ENCODE peak calls at places on chromosomes 1 and 21, in seven cellular contexts. Y is heart left ventricle, V is left lung, G is HAP-1, L is right atrium auricular region, C is hepatocyte, H is adrenal gland. K is an unnamed sample. For H3K36me3, the result is how much of the 10 kb centered on the place peaks cover.

GRCh38 chr1:159996653-159997052 is 35.1 kb downstream of the PIGM start:
- DNase-seq in G (no peak), Y (no peak), H (no peak), L (no peak), C (no peak), V (no peak), K (no peak)

GRCh38 chr1:109094377-109094803 is 3.8 kb downstream of the TMEM167B start:
- DNase-seq in L (no peak), C (no peak), H (no peak), V (no peak), Y (peak), G (no peak), K (no peak)

GRCh38 chr1:226332947-226333346 is 24.0 kb upstream of the LIN9 start:
- DNase-seq in H (no peak), G (no peak), Y (no peak), L (no peak), C (no peak), V (no peak), K (no peak)

GRCh38 chr1:84433253-84434080 is 35.2 kb downstream of the DNASE2B start:
- DNase-seq in H (peak), G (peak), Y (no peak), V (no peak), L (no peak), C (peak), K (peak)

GRCh38 chr1:1281533-1282321 is 1.5 kb downstream of the SCNN1D start:
- DNase-seq in Y (peak), H (peak), G (no peak), C (no peak), V (peak), L (no peak), K (no peak)

GRCh38 chr1:65993047-65993363 is 200.3 kb downstream of the PDE4B start:
- DNase-seq in C (no peak), G (no peak), Y (no peak), H (no peak), V (no peak), L (no peak), K (peak)

GRCh38 chr1:230090194-230090711 is 23.2 kb downstream of the GALNT2 start:
- DNase-seq in C (peak), L (no peak), H (no peak), G (no peak), V (no peak), Y (no peak), K (no peak)

GRCh38 chr1:30706528-30706927 is 16.9 kb downstream of the MATN1 start:
- DNase-seq in Y (peak), H (peak), G (no peak), L (peak), C (peak), V (peak), K (peak)

GRCh38 chr1:3954391-3955160 is 54.5 kb upstream of the C1orf174 start:
- DNase-seq in L (no peak), V (no peak), G (no peak), Y (no peak), H (no peak), C (no peak), K (no peak)

GRCh38 chr1:183480971-183481431 is 8.7 kb downstream of the SMG7 start:
- DNase-seq in H (no peak), V (no peak), Y (no peak), C (no peak), G (no peak), L (no peak), K (no peak)

GRCh38 chr21:36412916-36413315 is 27.7 kb downstream of the CHAF1B start:
- DNase-seq in C (no peak), L (no peak), G (no peak), H (no peak), Y (no peak), V (no peak), K (no peak)

GRCh38 chr1:82838066-82838465 is 1037.3 kb downstream of the ADGRL2 start:
- DNase-seq in V (no peak), G (no peak), C (no peak), L (no peak), Y (no peak), H (no peak), K (no peak)

GRCh38 chr1:21139601-21140000 is 37.1 kb downstream of the EIF4G3 start:
- DNase-seq in C (peak), G (no peak), V (no peak), L (no peak), H (peak), Y (peak), K (peak)

GRCh38 chr1:89622895-89623294 is 10.0 kb upstream of the LRRC8C start:
- DNase-seq in L (no peak), V (no peak), G (no peak), Y (no peak), C (no peak), H (no peak), K (no peak)

GRCh38 chr1:210587547-210587946 is 258.8 kb downstream of the HHAT start:
- DNase-seq in L (no peak), V (no peak), G (no peak), Y (no peak), C (no peak), H (no peak), K (no peak)

GRCh38 chr1:220733090-220733569 is 15.0 kb upstream of the MTARC2 start:
- DNase-seq in C (peak), H (peak), Y (peak), G (peak), L (peak), V (peak), K (peak)

GRCh38 chr1:57329001-57329400 is 94.9 kb downstream of the DAB1 start:
- DNase-seq in V (no peak), L (no peak), C (no peak), H (no peak), Y (no peak), G (no peak), K (no peak)

GRCh38 chr1:28108006-28108405 is 19.6 kb upstream of the EYA3 start:
- DNase-seq in L (no peak), G (no peak), H (no peak), Y (no peak), C (no peak), V (no peak), K (no peak)

GRCh38 chr1:154791292-154792278 is 78.5 kb downstream of the KCNN3 start:
- DNase-seq in L (no peak), H (no peak), C (peak), G (no peak), Y (no peak), V (no peak), K (no peak)

GRCh38 chr1:214678386-214678785 is 75.4 kb downstream of the CENPF start:
- DNase-seq in H (no peak), V (no peak), C (peak), G (no peak), Y (no peak), L (no peak), K (no peak)

GRCh38 chr1:119956306-119956705 is 60.0 kb upstream of the ADAM30 start:
- DNase-seq in L (no peak), G (no peak), H (no peak), C (no peak), Y (no peak), V (no peak), K (no peak)

DNA sequence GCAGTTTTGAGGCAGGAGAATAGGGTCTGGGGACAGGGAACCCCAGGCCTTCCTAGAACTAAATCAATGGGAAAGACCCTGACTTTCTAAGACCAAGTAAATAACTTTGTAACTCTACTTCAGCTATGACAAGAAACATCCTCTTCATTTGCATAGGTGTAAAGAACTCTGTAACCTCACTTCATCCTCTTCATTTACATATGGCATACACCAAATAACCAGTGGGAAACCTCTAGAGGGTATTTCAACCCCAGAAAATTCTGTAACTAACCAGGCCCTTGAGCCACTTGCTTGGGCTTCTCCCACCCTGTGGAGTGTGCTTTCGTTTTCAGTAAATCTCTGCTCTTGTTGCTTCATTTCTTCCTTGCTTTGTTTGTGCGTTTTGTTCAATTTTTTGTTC is 495.6 kb downstream of the SIPA1L2 start:
- DNase-seq in H (no peak), L (no peak), Y (no peak), V (no peak), G (no peak), C (no peak), K (no peak)
- H3K36me3 ChIP-seq in H (under half), L (under half), Y (under half), V (under half), G (under half), C (under half), K (under half)

GRCh38 chr1:32772281-32773017 is 44.7 kb downstream of the YARS1 start:
- DNase-seq in L (no peak), V (no peak), C (no peak), Y (no peak), G (no peak), H (no peak), K (no peak)
- H3K36me3 ChIP-seq in L (under half), V (half or more), C (under half), Y (under half), G (half or more), H (under half), K (under half)

GRCh38 chr1:156262461-156263287 is 14.8 kb upstream of the PAQR6 start:
- DNase-seq in Y (no peak), C (no peak), H (peak), V (no peak), G (no peak), L (no peak), K (no peak)
- H3K36me3 ChIP-seq in Y (half or more), C (under half), H (under half), V (half or more), G (half or more), L (half or more), K (half or more)

DNA sequence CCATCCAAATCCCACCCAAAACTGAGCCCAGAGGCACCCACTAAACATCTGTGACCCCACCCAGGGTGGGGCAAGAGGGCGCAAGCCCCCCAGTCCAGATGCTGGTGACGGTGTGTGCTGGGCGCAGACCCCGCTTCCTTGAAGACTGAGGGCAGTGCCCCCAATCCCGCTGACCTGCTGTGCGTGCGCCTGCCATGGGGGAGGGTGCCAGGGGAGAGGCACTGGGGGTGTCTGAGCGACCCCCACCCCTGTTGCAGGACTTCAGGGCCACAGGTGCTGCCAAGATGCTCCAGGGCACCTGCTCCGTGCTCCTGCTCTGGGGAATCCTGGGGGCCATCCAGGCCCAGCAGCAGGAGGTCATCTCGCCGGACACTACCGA is 13.3 kb downstream of the COL6A2 start:
- DNase-seq in H (no peak), C (no peak), L (peak), Y (no peak), V (peak), G (no peak), K (peak)
- H3K36me3 ChIP-seq in H (under half), C (under half), L (under half), Y (under half), V (under half), G (under half), K (under half)

DNA sequence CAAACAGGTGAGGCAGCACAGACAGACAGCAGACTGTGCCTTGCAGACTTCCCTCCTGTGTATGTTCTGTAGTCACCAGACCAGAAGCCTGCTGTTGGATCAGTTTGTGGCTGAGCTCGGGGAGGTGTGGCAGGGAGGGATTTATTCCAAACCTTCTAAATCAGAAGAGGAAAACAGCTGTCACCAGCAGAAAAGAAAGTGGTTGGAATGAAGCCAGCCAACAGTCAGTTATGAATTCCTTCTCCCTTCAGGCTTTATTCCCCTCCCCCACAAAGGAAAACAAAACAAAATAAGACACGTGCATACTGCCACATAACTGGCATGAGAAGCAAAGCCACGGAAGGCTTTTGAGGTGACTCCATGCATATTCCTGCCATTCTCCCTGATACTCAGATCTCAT is 19.0 kb upstream of the PIGV start:
- DNase-seq in L (no peak), V (no peak), H (no peak), C (peak), G (no peak), Y (no peak), K (no peak)
- H3K36me3 ChIP-seq in L (half or more), V (half or more), H (under half), C (under half), G (half or more), Y (half or more), K (half or more)

DNA sequence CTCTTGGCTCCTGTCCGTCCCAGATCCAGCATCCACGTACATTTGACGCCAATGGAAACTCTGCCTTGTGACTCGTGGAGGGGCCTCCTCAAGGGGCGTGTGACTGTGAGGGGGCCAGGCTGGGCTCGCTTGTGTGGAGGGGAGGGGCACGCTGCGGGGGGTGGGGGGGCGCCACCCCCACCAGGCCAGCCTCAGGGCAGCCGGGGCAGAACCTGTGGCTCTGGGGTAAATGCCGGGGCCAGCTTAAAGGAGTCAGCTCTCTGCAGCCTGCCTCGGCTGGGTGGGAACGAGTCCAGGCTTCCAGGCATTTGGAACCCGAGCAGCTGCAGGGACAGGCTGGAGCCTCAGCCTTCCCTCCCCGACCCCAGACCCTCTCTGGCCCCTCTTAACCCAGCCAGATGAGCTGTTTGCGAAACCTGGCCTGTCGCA is 94.0 kb downstream of the SIK1 start:
- DNase-seq in G (no peak), Y (no peak), L (no peak), H (no peak), C (no peak), V (peak), K (no peak)
- H3K36me3 ChIP-seq in G (under half), Y (under half), L (under half), H (under half), C (under half), V (under half), K (under half)

GRCh38 chr1:7795406-7795805 is 11.3 kb downstream of the PER3 start:
- DNase-seq in H (no peak), L (no peak), V (no peak), Y (no peak), C (no peak), G (no peak), K (no peak)
- H3K36me3 ChIP-seq in H (under half), L (half or more), V (under half), Y (under half), C (under half), G (under half), K (under half)

DNA sequence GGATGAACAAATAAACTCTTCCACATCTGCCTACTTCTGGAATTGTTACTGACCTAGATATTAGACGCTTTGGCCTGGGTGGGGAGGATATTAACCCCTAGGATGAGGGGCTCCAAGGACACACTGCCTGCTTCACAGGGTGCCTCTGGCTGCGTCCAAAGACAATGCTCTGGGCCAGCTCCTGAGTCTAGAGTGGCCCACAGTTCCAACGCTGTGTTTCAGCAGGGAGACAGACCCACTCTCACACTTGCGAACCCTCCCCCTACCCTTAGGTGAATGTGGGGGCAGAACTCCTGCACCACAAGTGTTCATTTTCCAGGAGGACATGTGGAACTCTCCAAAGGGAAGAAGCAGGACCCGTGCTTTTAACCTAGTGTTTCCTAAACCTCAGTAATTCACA is 11.0 kb upstream of the LORICRIN start:
- DNase-seq in H (no peak), L (peak), Y (no peak), C (no peak), V (no peak), G (no peak), K (no peak)
- H3K36me3 ChIP-seq in H (under half), L (under half), Y (under half), C (under half), V (under half), G (under half), K (under half)